ENCODE peak calls at places on chromosomes 13 and 19, in nine cellular contexts. One of them, this sample, is unnamed.

GRCh38 chr19:7395360-7395781 is 46.6 kb downstream of the ARHGEF18 start:
- DNase-seq in psoas muscle: no peak
- DNase-seq in cardiac muscle cell: peak; percentile 10
- DNase-seq in fibroblast of lung: no peak
- DNase-seq in suprapubic skin: no peak
- DNase-seq in uterus: no peak
- DNase-seq in PC-3: peak; percentile 24
- DNase-seq in left ventricle myocardium inferior: no peak
- DNase-seq in IMR-90: no peak
- DNase-seq in this sample: no peak

GRCh38 chr19:40249781-40250180 is 23.3 kb upstream of the CCNP start:
- DNase-seq in psoas muscle: no peak
- DNase-seq in cardiac muscle cell: no peak
- DNase-seq in fibroblast of lung: no peak
- DNase-seq in suprapubic skin: no peak
- DNase-seq in uterus: no peak
- DNase-seq in PC-3: no peak
- DNase-seq in left ventricle myocardium inferior: no peak
- DNase-seq in IMR-90: no peak
- DNase-seq in this sample: no peak

GRCh38 chr19:46736544-46737274 is 9.1 kb upstream of the FKRP start:
- DNase-seq in psoas muscle: peak; percentile 66
- DNase-seq in cardiac muscle cell: peak; percentile 33
- DNase-seq in fibroblast of lung: no peak
- DNase-seq in suprapubic skin: no peak
- DNase-seq in uterus: no peak
- DNase-seq in PC-3: no peak
- DNase-seq in left ventricle myocardium inferior: peak; percentile 71
- DNase-seq in IMR-90: no peak
- DNase-seq in this sample: peak; percentile 80

GRCh38 chr13:39876258-39876657 is 220.8 kb downstream of the COG6 start:
- DNase-seq in psoas muscle: no peak
- DNase-seq in cardiac muscle cell: peak; percentile 85
- DNase-seq in fibroblast of lung: peak; percentile 91
- DNase-seq in suprapubic skin: no peak
- DNase-seq in uterus: peak; percentile 32
- DNase-seq in PC-3: peak; percentile 61
- DNase-seq in left ventricle myocardium inferior: no peak
- DNase-seq in IMR-90: peak; percentile 97
- DNase-seq in this sample: no peak

GRCh38 chr13:40026174-40026585 is 370.7 kb downstream of the COG6 start:
- DNase-seq in psoas muscle: no peak
- DNase-seq in cardiac muscle cell: peak; percentile 16
- DNase-seq in fibroblast of lung: peak; percentile 73
- DNase-seq in suprapubic skin: no peak
- DNase-seq in uterus: no peak
- DNase-seq in PC-3: no peak
- DNase-seq in left ventricle myocardium inferior: no peak
- DNase-seq in IMR-90: peak; percentile 11
- DNase-seq in this sample: no peak

GRCh38 chr13:75101997-75102720 is 379.8 kb downstream of the TBC1D4 start:
- DNase-seq in psoas muscle: no peak
- DNase-seq in cardiac muscle cell: peak; percentile 14
- DNase-seq in fibroblast of lung: peak; percentile 71
- DNase-seq in suprapubic skin: no peak
- DNase-seq in uterus: no peak
- DNase-seq in PC-3: peak; percentile 41
- DNase-seq in left ventricle myocardium inferior: no peak
- DNase-seq in IMR-90: peak; percentile 6
- DNase-seq in this sample: no peak

GRCh38 chr13:90427322-90428272 is 919.9 kb upstream of the MIR17HG start:
- DNase-seq in psoas muscle: no peak
- DNase-seq in cardiac muscle cell: no peak
- DNase-seq in fibroblast of lung: no peak
- DNase-seq in suprapubic skin: no peak
- DNase-seq in uterus: no peak
- DNase-seq in PC-3: no peak
- DNase-seq in left ventricle myocardium inferior: no peak
- DNase-seq in IMR-90: no peak
- DNase-seq in this sample: no peak

GRCh38 chr19:17136026-17136425 is 60.4 kb downstream of the MYO9B start:
- DNase-seq in psoas muscle: no peak
- DNase-seq in cardiac muscle cell: no peak
- DNase-seq in fibroblast of lung: peak; percentile 7
- DNase-seq in suprapubic skin: no peak
- DNase-seq in uterus: no peak
- DNase-seq in PC-3: no peak
- DNase-seq in left ventricle myocardium inferior: no peak
- DNase-seq in IMR-90: no peak
- DNase-seq in this sample: no peak

DNA sequence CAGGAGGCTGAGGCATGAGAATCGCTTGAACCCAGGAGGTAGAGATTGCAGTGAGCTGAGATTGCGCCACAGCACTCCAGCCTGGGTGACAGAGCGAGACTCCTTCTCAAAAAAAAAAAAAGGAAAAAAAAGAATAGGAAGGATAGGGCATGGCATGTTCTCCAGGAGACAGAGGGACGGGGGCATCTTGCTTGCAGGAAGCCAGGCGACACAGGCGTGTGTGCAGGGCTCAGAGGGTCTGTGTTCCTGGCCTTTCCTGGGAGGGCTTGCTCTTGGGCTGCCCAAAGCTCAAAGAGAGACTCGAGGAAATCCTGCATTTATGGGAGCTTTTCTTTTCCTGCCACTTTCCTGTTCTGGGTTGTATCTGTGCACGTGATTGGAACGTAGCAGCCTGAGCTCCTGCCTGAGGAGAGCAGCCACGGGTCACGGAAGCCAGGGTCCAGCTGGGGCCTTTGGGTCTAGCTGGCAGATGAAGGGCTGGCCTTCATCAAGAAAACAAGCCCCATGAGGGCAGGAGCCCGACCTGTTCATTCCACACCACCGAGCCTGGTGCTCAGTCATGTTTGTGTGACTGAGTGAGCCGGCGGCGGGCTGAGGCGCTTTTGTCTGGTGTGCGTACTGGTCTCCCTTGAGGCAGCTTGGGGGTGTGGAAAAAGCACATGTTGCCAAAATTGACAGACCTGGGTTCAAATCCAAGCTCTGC is 44.5 kb downstream of the CAPN12 start:
- DNase-seq in psoas muscle: no peak
- DNase-seq in cardiac muscle cell: no peak
- DNase-seq in fibroblast of lung: no peak
- DNase-seq in suprapubic skin: no peak
- DNase-seq in uterus: no peak
- DNase-seq in PC-3: no peak
- DNase-seq in left ventricle myocardium inferior: no peak
- DNase-seq in IMR-90: no peak
- DNase-seq in this sample: no peak
- H3K4me1 ChIP-seq in psoas muscle: peaks cover 39% of the 10 kb centered on the region
- H3K4me1 ChIP-seq in cardiac muscle cell: peaks cover 10% of the 10 kb centered on the region
- H3K4me1 ChIP-seq in fibroblast of lung: peaks cover 21% of the 10 kb centered on the region
- H3K4me1 ChIP-seq in suprapubic skin: peaks cover 78% of the 10 kb centered on the region
- H3K4me1 ChIP-seq in uterus: peaks cover 37% of the 10 kb centered on the region
- H3K4me1 ChIP-seq in PC-3: peaks cover 7% of the 10 kb centered on the region
- H3K4me1 ChIP-seq in left ventricle myocardium inferior: peaks cover 97% of the 10 kb centered on the region
- H3K4me1 ChIP-seq in IMR-90: peaks cover 13% of the 10 kb centered on the region
- H3K4me1 ChIP-seq in this sample: peaks cover 79% of the 10 kb centered on the region

GRCh38 chr13:36713842-36714241 is 40.0 kb downstream of the SERTM1 start:
- DNase-seq in psoas muscle: no peak
- DNase-seq in cardiac muscle cell: peak; percentile 10
- DNase-seq in fibroblast of lung: peak; percentile 40
- DNase-seq in suprapubic skin: no peak
- DNase-seq in uterus: no peak
- DNase-seq in PC-3: peak; percentile 7
- DNase-seq in left ventricle myocardium inferior: no peak
- DNase-seq in IMR-90: no peak
- DNase-seq in this sample: no peak

GRCh38 chr13:36718146-36718545 is 44.3 kb downstream of the SERTM1 start:
- DNase-seq in psoas muscle: no peak
- DNase-seq in cardiac muscle cell: peak; percentile 47
- DNase-seq in fibroblast of lung: peak; percentile 94
- DNase-seq in suprapubic skin: no peak
- DNase-seq in uterus: no peak
- DNase-seq in PC-3: peak; percentile 41
- DNase-seq in left ventricle myocardium inferior: no peak
- DNase-seq in IMR-90: peak; percentile 3
- DNase-seq in this sample: no peak

GRCh38 chr13:36715841-36716240 is 42.0 kb downstream of the SERTM1 start:
- DNase-seq in psoas muscle: no peak
- DNase-seq in cardiac muscle cell: no peak
- DNase-seq in fibroblast of lung: no peak
- DNase-seq in suprapubic skin: no peak
- DNase-seq in uterus: no peak
- DNase-seq in PC-3: no peak
- DNase-seq in left ventricle myocardium inferior: no peak
- DNase-seq in IMR-90: no peak
- DNase-seq in this sample: peak; percentile 34

GRCh38 chr13:36724141-36724540 is 50.3 kb downstream of the SERTM1 start:
- DNase-seq in psoas muscle: no peak
- DNase-seq in cardiac muscle cell: no peak
- DNase-seq in fibroblast of lung: no peak
- DNase-seq in suprapubic skin: no peak
- DNase-seq in uterus: no peak
- DNase-seq in PC-3: no peak
- DNase-seq in left ventricle myocardium inferior: no peak
- DNase-seq in IMR-90: no peak
- DNase-seq in this sample: no peak

DNA sequence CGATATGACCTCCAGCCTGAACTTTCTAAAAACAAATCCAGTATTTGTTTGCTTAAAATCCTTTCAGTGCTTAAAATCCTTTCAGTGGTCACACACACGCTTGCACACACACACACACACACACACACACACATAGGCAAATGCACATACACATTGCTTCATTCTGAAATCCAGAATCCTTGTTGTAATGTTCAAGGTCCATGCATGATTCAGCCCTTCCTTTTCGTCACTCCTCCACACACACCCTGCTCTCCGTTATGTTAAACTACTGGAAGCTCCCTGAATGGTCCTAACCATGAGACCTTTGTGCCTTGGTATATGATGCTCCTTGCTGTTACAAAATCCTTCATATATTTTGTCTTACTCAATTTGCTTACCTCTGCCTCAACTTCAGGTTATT is 44.9 kb downstream of the SERTM1 start:
- DNase-seq in psoas muscle: no peak
- DNase-seq in cardiac muscle cell: peak; percentile 64
- DNase-seq in fibroblast of lung: peak; percentile 63
- DNase-seq in suprapubic skin: no peak
- DNase-seq in uterus: no peak
- DNase-seq in PC-3: no peak
- DNase-seq in left ventricle myocardium inferior: no peak
- DNase-seq in IMR-90: no peak
- DNase-seq in this sample: no peak
- TF ChIP-seq CTCF in psoas muscle: no peak
- TF ChIP-seq CTCF in cardiac muscle cell: no peak
- TF ChIP-seq CTCF in fibroblast of lung: no peak
- TF ChIP-seq CTCF in suprapubic skin: no peak
- TF ChIP-seq CTCF in uterus: no peak
- TF ChIP-seq CTCF in PC-3: no peak
- TF ChIP-seq CTCF in left ventricle myocardium inferior: no peak
- TF ChIP-seq CTCF in IMR-90: no peak
- TF ChIP-seq CTCF in this sample: no peak

GRCh38 chr13:98372886-98373285 is 195.8 kb upstream of the RNF113B start:
- DNase-seq in psoas muscle: peak; percentile 66
- DNase-seq in cardiac muscle cell: peak; percentile 38
- DNase-seq in fibroblast of lung: peak; percentile 65
- DNase-seq in suprapubic skin: no peak
- DNase-seq in uterus: no peak
- DNase-seq in PC-3: no peak
- DNase-seq in left ventricle myocardium inferior: no peak
- DNase-seq in IMR-90: peak; percentile 87
- DNase-seq in this sample: peak; percentile 57

GRCh38 chr13:98374750-98375149 is 197.7 kb upstream of the RNF113B start:
- DNase-seq in psoas muscle: no peak
- DNase-seq in cardiac muscle cell: no peak
- DNase-seq in fibroblast of lung: no peak
- DNase-seq in suprapubic skin: no peak
- DNase-seq in uterus: no peak
- DNase-seq in PC-3: no peak
- DNase-seq in left ventricle myocardium inferior: no peak
- DNase-seq in IMR-90: no peak
- DNase-seq in this sample: no peak

GRCh38 chr13:98370261-98370660 is 193.2 kb upstream of the RNF113B start:
- DNase-seq in psoas muscle: no peak
- DNase-seq in cardiac muscle cell: no peak
- DNase-seq in fibroblast of lung: no peak
- DNase-seq in suprapubic skin: no peak
- DNase-seq in uterus: no peak
- DNase-seq in PC-3: no peak
- DNase-seq in left ventricle myocardium inferior: no peak
- DNase-seq in IMR-90: no peak
- DNase-seq in this sample: no peak

GRCh38 chr13:98370806-98371553 is 193.9 kb upstream of the RNF113B start:
- DNase-seq in psoas muscle: peak; percentile 61
- DNase-seq in cardiac muscle cell: peak; percentile 87
- DNase-seq in fibroblast of lung: peak; percentile 84
- DNase-seq in suprapubic skin: no peak
- DNase-seq in uterus: peak; percentile 72
- DNase-seq in PC-3: no peak
- DNase-seq in left ventricle myocardium inferior: peak; percentile 59
- DNase-seq in IMR-90: peak; percentile 97
- DNase-seq in this sample: peak; percentile 74

DNA sequence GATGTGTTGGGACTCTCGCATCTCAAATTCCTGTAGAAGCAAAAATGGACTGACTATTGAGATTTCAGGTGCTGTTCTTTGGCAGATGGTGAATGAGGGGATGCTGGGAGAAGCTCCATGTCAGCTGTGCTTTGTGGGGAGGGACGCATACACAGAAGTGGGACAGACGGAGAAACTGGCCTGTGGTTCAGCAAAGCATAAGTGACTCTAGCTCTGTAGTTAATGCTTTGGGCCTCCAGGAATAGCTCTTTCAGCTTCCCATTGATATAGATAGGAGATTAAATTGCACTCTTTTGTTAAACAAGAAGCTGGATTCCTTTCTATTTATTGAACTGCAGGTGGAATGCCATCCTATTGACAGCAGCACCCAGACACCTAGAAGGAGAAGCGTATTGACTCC is 194.6 kb upstream of the RNF113B start:
- DNase-seq in psoas muscle: no peak
- DNase-seq in cardiac muscle cell: no peak
- DNase-seq in fibroblast of lung: no peak
- DNase-seq in suprapubic skin: no peak
- DNase-seq in uterus: no peak
- DNase-seq in PC-3: no peak
- DNase-seq in left ventricle myocardium inferior: no peak
- DNase-seq in IMR-90: no peak
- DNase-seq in this sample: no peak
- H3K36me3 ChIP-seq in psoas muscle: no peaks in the 10 kb centered on the region
- H3K36me3 ChIP-seq in cardiac muscle cell: no peaks in the 10 kb centered on the region
- H3K36me3 ChIP-seq in fibroblast of lung: no peaks in the 10 kb centered on the region
- H3K36me3 ChIP-seq in suprapubic skin: no peaks in the 10 kb centered on the region
- H3K36me3 ChIP-seq in uterus: no peaks in the 10 kb centered on the region
- H3K36me3 ChIP-seq in PC-3: no peaks in the 10 kb centered on the region
- H3K36me3 ChIP-seq in left ventricle myocardium inferior: peaks cover 17% of the 10 kb centered on the region
- H3K36me3 ChIP-seq in IMR-90: peaks cover 9% of the 10 kb centered on the region
- H3K36me3 ChIP-seq in this sample: no peaks in the 10 kb centered on the region

GRCh38 chr19:3060852-3061182 is 1.5 kb downstream of the TLE5 start:
- DNase-seq in psoas muscle: no peak
- DNase-seq in cardiac muscle cell: no peak
- DNase-seq in fibroblast of lung: no peak
- DNase-seq in suprapubic skin: no peak
- DNase-seq in uterus: no peak
- DNase-seq in PC-3: no peak
- DNase-seq in left ventricle myocardium inferior: no peak
- DNase-seq in IMR-90: no peak
- DNase-seq in this sample: no peak

GRCh38 chr19:3058009-3058820 is 4.1 kb downstream of the TLE5 start:
- DNase-seq in psoas muscle: no peak
- DNase-seq in cardiac muscle cell: no peak
- DNase-seq in fibroblast of lung: no peak
- DNase-seq in suprapubic skin: no peak
- DNase-seq in uterus: no peak
- DNase-seq in PC-3: no peak
- DNase-seq in left ventricle myocardium inferior: no peak
- DNase-seq in IMR-90: no peak
- DNase-seq in this sample: peak; percentile 91

GRCh38 chr19:3059653-3060052 is 2.6 kb downstream of the TLE5 start:
- DNase-seq in psoas muscle: no peak
- DNase-seq in cardiac muscle cell: no peak
- DNase-seq in fibroblast of lung: no peak
- DNase-seq in suprapubic skin: no peak
- DNase-seq in uterus: no peak
- DNase-seq in PC-3: no peak
- DNase-seq in left ventricle myocardium inferior: no peak
- DNase-seq in IMR-90: no peak
- DNase-seq in this sample: no peak

GRCh38 chr19:3057275-3057714 is 5.0 kb downstream of the TLE5 start:
- DNase-seq in psoas muscle: peak; percentile 97
- DNase-seq in cardiac muscle cell: peak; percentile 90
- DNase-seq in fibroblast of lung: peak; percentile 74
- DNase-seq in suprapubic skin: peak; percentile 83
- DNase-seq in uterus: peak; percentile 87
- DNase-seq in PC-3: peak; percentile 21
- DNase-seq in left ventricle myocardium inferior: peak; percentile 88
- DNase-seq in IMR-90: no peak
- DNase-seq in this sample: peak; percentile 96

DNA sequence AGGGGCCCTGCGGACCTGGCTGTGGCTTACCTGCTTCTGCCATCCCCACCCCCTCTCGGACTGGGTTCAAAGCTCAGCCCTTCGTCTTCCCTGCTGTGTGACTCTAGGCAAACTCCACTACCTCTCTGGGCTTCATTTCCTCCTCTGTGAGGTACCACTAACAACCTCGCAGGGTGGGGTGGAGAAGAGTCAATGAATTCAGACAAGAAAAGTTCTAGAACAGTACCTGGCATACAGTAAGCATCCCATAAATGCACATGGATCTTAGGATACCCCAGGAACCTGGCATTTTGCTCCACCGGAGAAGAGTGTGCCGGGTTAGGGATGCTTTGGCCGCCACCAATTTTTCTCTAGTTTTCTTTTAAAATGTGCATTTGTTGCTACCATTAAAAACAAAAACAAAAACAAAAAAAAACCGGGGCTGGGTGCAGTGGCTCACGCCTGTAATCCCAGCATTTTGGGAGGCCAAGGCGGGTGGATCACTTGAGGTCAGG is 3.4 kb downstream of the TLE5 start:
- DNase-seq in psoas muscle: no peak
- DNase-seq in cardiac muscle cell: no peak
- DNase-seq in fibroblast of lung: no peak
- DNase-seq in suprapubic skin: no peak
- DNase-seq in uterus: no peak
- DNase-seq in PC-3: no peak
- DNase-seq in left ventricle myocardium inferior: no peak
- DNase-seq in IMR-90: no peak
- DNase-seq in this sample: no peak
- H3K4me1 ChIP-seq in psoas muscle: peaks cover 40% of the 10 kb centered on the region
- H3K4me1 ChIP-seq in cardiac muscle cell: peaks cover 12% of the 10 kb centered on the region
- H3K4me1 ChIP-seq in fibroblast of lung: peaks cover 8% of the 10 kb centered on the region
- H3K4me1 ChIP-seq in suprapubic skin: peaks cover 80% of the 10 kb centered on the region
- H3K4me1 ChIP-seq in uterus: peaks cover 36% of the 10 kb centered on the region
- H3K4me1 ChIP-seq in PC-3: peaks cover 16% of the 10 kb centered on the region
- H3K4me1 ChIP-seq in left ventricle myocardium inferior: peaks cover 75% of the 10 kb centered on the region
- H3K4me1 ChIP-seq in IMR-90: peaks cover 31% of the 10 kb centered on the region
- H3K4me1 ChIP-seq in this sample: peaks cover 49% of the 10 kb centered on the region

This sample was measured in adrenal gland.